ENCODE peak calls at places on chromosomes 2 and 18, in eight cellular contexts. Z is transverse colon, P is lower lobe of right lung, Q is heart right ventricle, M is cardiac fibroblast, J is right lobe of liver, F is breast epithelium, S is BE2C. U is an unnamed sample.

GRCh38 chr2:16324544-16324937 is 341.1 kb downstream of the CYRIA start:
- DNase-seq in Z (no peak), P (no peak), Q (no peak), M (no peak), J (no peak), F (no peak), S (peak), U (no peak)

GRCh38 chr2:62478093-62478580 is 27.9 kb downstream of the TMEM17 start:
- DNase-seq in Z (peak), P (no peak), Q (no peak), M (peak), J (no peak), F (no peak), S (no peak), U (no peak)

GRCh38 chr2:105794926-105795574 is 50.3 kb downstream of the NCK2 start:
- DNase-seq in Z (no peak), P (no peak), Q (no peak), M (no peak), J (no peak), F (no peak), S (no peak), U (no peak)

GRCh38 chr2:182077451-182078142 is 91.9 kb downstream of the PPP1R1C start:
- DNase-seq in Z (peak), P (no peak), Q (no peak), M (peak), J (no peak), F (no peak), S (peak), U (no peak)

GRCh38 chr2:8346706-8347430 is 335.0 kb upstream of the ID2 start:
- DNase-seq in Z (no peak), P (no peak), Q (no peak), M (no peak), J (no peak), F (no peak), S (no peak), U (no peak)

GRCh38 chr18:76425299-76426101 is 69.5 kb downstream of the ZNF516 start:
- DNase-seq in Z (no peak), P (no peak), Q (no peak), M (no peak), J (no peak), F (no peak), S (no peak), U (no peak)

GRCh38 chr2:26674771-26675170 is 17.8 kb upstream of the KCNK3 start:
- DNase-seq in Z (no peak), P (no peak), Q (no peak), M (no peak), J (no peak), F (peak), S (peak), U (no peak)

GRCh38 chr2:231711677-231712461 is 3.5 kb downstream of the PTMA start:
- DNase-seq in Z (peak), P (peak), Q (peak), M (no peak), J (no peak), F (no peak), S (no peak), U (no peak)

GRCh38 chr2:204670756-204671155 is 125.5 kb downstream of the PARD3B start:
- DNase-seq in Z (no peak), P (no peak), Q (no peak), M (no peak), J (no peak), F (no peak), S (no peak), U (no peak)

GRCh38 chr2:216002274-216002673 is 11.1 kb downstream of the MREG start:
- DNase-seq in Z (no peak), P (no peak), Q (no peak), M (no peak), J (no peak), F (no peak), S (no peak), U (no peak)

GRCh38 chr2:238512247-238512867 is 85.6 kb downstream of the ASB1 start:
- DNase-seq in Z (no peak), P (no peak), Q (no peak), M (no peak), J (no peak), F (no peak), S (no peak), U (no peak)

GRCh38 chr18:73774836-73775509 is 372.7 kb downstream of the FBXO15 start:
- DNase-seq in Z (no peak), P (no peak), Q (peak), M (no peak), J (no peak), F (no peak), S (peak), U (no peak)

GRCh38 chr2:211745295-211746097 is 793.1 kb downstream of the ERBB4 start:
- DNase-seq in Z (peak), P (no peak), Q (no peak), M (peak), J (peak), F (no peak), S (peak), U (peak)

GRCh38 chr18:62612721-62613120 is 89.9 kb downstream of the ZCCHC2 start:
- DNase-seq in Z (no peak), P (no peak), Q (no peak), M (no peak), J (no peak), F (no peak), S (no peak), U (no peak)
- H3K4me3 ChIP-seq in Z (no peak), P (no peak), Q (no peak), M (no peak), J (no peak), F (no peak), S (no peak), U (no peak)

GRCh38 chr18:37457337-37457736 is 108.3 kb downstream of the CELF4 start:
- DNase-seq in Z (no peak), P (no peak), Q (no peak), M (no peak), J (no peak), F (no peak), S (no peak), U (no peak)

GRCh38 chr18:37456873-37457272 is 108.7 kb downstream of the CELF4 start:
- DNase-seq in Z (no peak), P (no peak), Q (no peak), M (no peak), J (no peak), F (no peak), S (no peak), U (no peak)

GRCh38 chr18:37456395-37456794 is 109.2 kb downstream of the CELF4 start:
- DNase-seq in Z (no peak), P (no peak), Q (no peak), M (no peak), J (no peak), F (no peak), S (no peak), U (no peak)

GRCh38 chr18:37458697-37459096 is 106.9 kb downstream of the CELF4 start:
- DNase-seq in Z (no peak), P (no peak), Q (no peak), M (no peak), J (no peak), F (no peak), S (no peak), U (no peak)

DNA sequence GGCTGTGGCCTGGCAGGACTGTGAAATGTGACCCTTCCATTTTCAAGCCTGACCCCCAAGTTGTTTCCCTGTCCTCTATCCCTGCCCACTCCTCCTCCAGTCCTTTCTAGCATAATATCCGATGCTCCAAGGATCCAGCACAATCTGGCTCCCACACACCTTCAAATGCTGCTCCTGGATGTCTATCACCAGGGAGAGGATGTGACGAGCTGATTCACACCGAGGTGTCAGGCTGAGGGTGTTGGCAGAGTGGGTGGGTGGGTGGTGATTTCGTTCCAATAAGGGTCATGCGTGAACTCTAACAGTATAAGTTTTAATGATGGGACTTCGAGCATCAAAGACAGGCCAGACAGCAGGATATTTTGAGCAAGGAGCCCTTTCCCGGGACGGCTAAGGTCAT is 107.8 kb downstream of the CELF4 start:
- DNase-seq in Z (no peak), P (no peak), Q (no peak), M (no peak), J (no peak), F (no peak), S (no peak), U (no peak)
- TF ChIP-seq CTCF in Z (no peak), P (no peak), Q (no peak), M (no peak), J (no peak), F (no peak), S (no peak), U (no peak)

GRCh38 chr2:43193996-43194869 is 32.2 kb downstream of the ZFP36L2 start:
- DNase-seq in Z (peak), P (peak), Q (no peak), M (no peak), J (peak), F (no peak), S (no peak), U (no peak)

GRCh38 chr2:43190305-43191052 is 35.9 kb downstream of the ZFP36L2 start:
- DNase-seq in Z (peak), P (no peak), Q (no peak), M (no peak), J (peak), F (no peak), S (no peak), U (no peak)

GRCh38 chr2:43192939-43193651 is 33.3 kb downstream of the ZFP36L2 start:
- DNase-seq in Z (peak), P (no peak), Q (no peak), M (no peak), J (no peak), F (no peak), S (no peak), U (no peak)

GRCh38 chr2:43192039-43192438 is 34.4 kb downstream of the ZFP36L2 start:
- DNase-seq in Z (no peak), P (no peak), Q (no peak), M (peak), J (no peak), F (no peak), S (no peak), U (no peak)

GRCh38 chr2:43193652-43193995 is 32.8 kb downstream of the ZFP36L2 start:
- DNase-seq in Z (no peak), P (no peak), Q (no peak), M (no peak), J (no peak), F (no peak), S (no peak), U (no peak)
- H3K4me3 ChIP-seq in Z (no peak), P (no peak), Q (no peak), M (no peak), J (no peak), F (no peak), S (no peak), U (no peak)

GRCh38 chr18:7725897-7726296 is 158.8 kb downstream of the PTPRM start:
- DNase-seq in Z (no peak), P (no peak), Q (no peak), M (no peak), J (no peak), F (no peak), S (no peak), U (no peak)
- TF ChIP-seq CTCF in Z (no peak), P (no peak), Q (no peak), M (no peak), J (no peak), F (no peak), S (no peak), U (no peak)

GRCh38 chr18:51121597-51121857 is 76.0 kb downstream of the MEX3C start:
- DNase-seq in Z (no peak), P (no peak), Q (no peak), M (no peak), J (no peak), F (no peak), S (no peak), U (no peak)
- H3K4me3 ChIP-seq in Z (no peak), P (no peak), Q (no peak), M (no peak), J (no peak), F (no peak), S (no peak), U (no peak)

GRCh38 chr2:196592912-196593881 is 46.3 kb upstream of the CCDC150 start:
- DNase-seq in Z (no peak), P (peak), Q (peak), M (peak), J (peak), F (no peak), S (peak), U (peak)

GRCh38 chr2:196591004-196591403 is 48.5 kb upstream of the CCDC150 start:
- DNase-seq in Z (no peak), P (no peak), Q (no peak), M (no peak), J (no peak), F (no peak), S (no peak), U (no peak)

GRCh38 chr2:196591621-196592022 is 47.9 kb upstream of the CCDC150 start:
- DNase-seq in Z (no peak), P (no peak), Q (no peak), M (no peak), J (no peak), F (no peak), S (no peak), U (no peak)

GRCh38 chr2:196594158-196594557 is 45.4 kb upstream of the CCDC150 start:
- DNase-seq in Z (no peak), P (no peak), Q (no peak), M (no peak), J (no peak), F (no peak), S (no peak), U (peak)

DNA sequence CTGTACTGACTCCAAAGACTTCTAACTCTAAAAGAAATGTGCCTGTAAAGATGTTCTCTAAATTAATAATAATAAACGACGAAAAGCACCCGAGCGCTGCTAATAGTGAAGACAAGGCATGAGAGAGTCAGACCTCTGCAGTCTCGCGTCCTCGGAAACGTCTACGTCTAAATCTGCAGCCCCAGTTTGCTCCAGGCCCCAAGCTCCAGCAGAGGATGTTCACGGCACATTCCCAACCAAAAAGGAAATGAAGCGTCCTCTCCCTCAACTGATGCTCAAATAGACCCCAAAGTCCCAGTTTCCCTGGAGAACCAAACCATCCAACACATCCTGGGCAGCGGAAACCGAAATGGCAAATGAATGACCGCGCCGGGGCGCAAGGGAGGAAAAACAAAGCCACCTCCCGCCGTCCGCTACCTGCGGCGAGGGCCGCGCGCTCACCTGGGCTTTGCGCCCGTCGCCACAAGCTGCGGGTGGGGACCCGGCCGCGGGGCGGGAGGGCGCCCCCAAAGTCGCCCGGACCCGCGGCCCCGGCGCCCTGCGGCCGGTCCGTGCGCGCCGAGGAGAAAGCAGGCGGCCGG is 47.1 kb upstream of the CCDC150 start:
- DNase-seq in Z (no peak), P (peak), Q (peak), M (peak), J (peak), F (peak), S (no peak), U (no peak)
- TF ChIP-seq CTCF in Z (no peak), P (no peak), Q (no peak), M (peak), J (no peak), F (no peak), S (peak), U (no peak)

U was measured in dorsolateral prefrontal cortex.